ENCODE peak calls at places on chromosomes 7 and 10, in five cellular contexts. Y, C, Q, H and M are unnamed samples. For H3K4me1, the result is how much of the 10 kb centered on the place peaks cover.

GRCh38 chr10:20004087-20004523 is 187.9 kb downstream of the PLXDC2 start:
- DNase-seq in Q (no peak), H (peak), C (peak), Y (no peak), M (peak)

GRCh38 chr7:158328376-158329013 is 259.1 kb downstream of the PTPRN2 start:
- DNase-seq in Q (no peak), Y (no peak), H (no peak), C (no peak), M (peak)

GRCh38 chr7:41993173-41993867 is 243.7 kb downstream of the GLI3 start:
- DNase-seq in Q (peak), Y (no peak), C (no peak), H (no peak), M (no peak)

GRCh38 chr10:110919971-110920881 is 822 bp downstream of the SHOC2 start:
- DNase-seq in H (peak), Y (no peak), C (peak), Q (peak), M (no peak)

GRCh38 chr7:41711283-41712064 is 8.6 kb upstream of the INHBA start:
- DNase-seq in C (no peak), Y (no peak), H (no peak), Q (peak), M (no peak)

GRCh38 chr7:120273476-120273975 is 551 bp downstream of the KCND2 start:
- DNase-seq in Q (peak), C (no peak), H (peak), Y (no peak), M (no peak)

GRCh38 chr10:7610651-7611389 is 55.9 kb downstream of the ITIH5 start:
- DNase-seq in H (no peak), C (peak), Y (peak), Q (peak), M (no peak)

GRCh38 chr10:91712315-91712714 is 79.4 kb upstream of the PPP1R3C start:
- DNase-seq in Q (no peak), C (no peak), H (no peak), Y (no peak), M (no peak)

GRCh38 chr10:125521721-125522680 is 161.0 kb downstream of the TEX36 start:
- DNase-seq in C (no peak), H (no peak), Y (peak), Q (peak), M (no peak)

GRCh38 chr10:44809652-44810051 is 101.5 kb upstream of the TMEM72 start:
- DNase-seq in Y (no peak), Q (no peak), C (no peak), H (no peak), M (no peak)

GRCh38 chr7:42372498-42372897 is 135.5 kb upstream of the GLI3 start:
- DNase-seq in Y (no peak), Q (no peak), C (no peak), H (no peak), M (no peak)

GRCh38 chr10:93422121-93422520 is 60.0 kb downstream of the MYOF start:
- DNase-seq in Y (no peak), H (no peak), C (no peak), Q (no peak), M (no peak)
- TF ChIP-seq CTCF in Y (no peak), H (no peak), C (no peak), Q (no peak), M (no peak)

DNA sequence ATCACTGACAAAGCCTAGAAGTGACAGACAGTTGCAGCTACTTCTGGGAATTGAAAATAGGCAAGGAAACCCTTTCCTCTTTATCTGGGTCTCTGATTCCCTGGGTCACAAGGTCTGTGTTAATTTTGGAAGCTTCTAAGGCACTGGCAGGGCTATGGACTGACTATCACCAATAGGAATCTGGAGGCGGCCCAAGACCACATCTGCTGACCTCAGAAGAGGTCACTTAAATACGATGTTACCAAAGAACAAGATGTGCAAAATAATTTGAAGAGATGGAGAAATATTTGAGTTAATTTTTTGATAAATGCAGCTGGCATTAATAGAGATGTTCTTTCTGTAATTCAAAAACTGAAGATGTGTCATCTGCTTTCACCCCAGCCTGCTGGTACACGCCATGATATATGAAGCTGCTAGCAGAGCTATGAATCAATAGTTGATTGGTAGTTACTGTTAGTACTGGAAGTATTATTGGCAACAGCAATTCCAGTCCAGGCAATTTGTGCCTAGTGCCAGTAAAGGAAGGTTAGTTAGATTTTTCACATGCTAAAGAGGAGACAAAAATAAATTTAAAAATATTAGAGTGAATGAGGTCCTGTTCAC is 5.5 kb upstream of the STEAP4 start:
- DNase-seq in H (no peak), C (peak), Q (peak), Y (no peak), M (no peak)
- H3K4me1 ChIP-seq in H (under half), C (under half), Q (under half), Y (under half), M (under half)

DNA sequence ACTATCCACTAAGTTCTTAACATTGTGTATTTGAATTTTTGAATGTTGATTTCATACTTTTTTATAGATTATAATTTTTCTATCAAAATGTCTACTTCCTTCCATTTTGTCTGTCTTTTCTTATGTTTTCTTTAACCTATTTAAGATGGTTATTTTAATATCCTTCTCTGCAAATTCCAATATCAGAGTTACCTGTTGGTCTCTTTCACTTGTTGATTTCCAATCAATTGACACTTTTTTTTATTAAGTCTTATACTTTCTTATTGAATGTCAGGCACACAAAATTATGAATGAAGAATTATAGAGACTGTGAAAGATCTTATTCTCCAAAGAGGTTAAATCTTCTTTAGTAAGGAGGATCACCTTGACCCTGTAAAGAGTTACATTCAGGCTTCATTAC is 448.3 kb upstream of the NRG3 start:
- DNase-seq in H (no peak), Y (no peak), C (no peak), Q (no peak), M (no peak)
- TF ChIP-seq CTCF in H (no peak), Y (no peak), C (no peak), Q (no peak), M (no peak)

GRCh38 chr7:47720907-47721244 is 139.0 kb upstream of the TNS3 start:
- DNase-seq in H (no peak), C (no peak), Q (no peak), Y (no peak), M (no peak)

GRCh38 chr7:47721670-47722069 is 139.8 kb upstream of the TNS3 start:
- DNase-seq in Y (no peak), C (no peak), H (no peak), Q (no peak), M (no peak)

GRCh38 chr7:47722126-47722525 is 140.2 kb upstream of the TNS3 start:
- DNase-seq in Y (no peak), Q (no peak), C (no peak), H (no peak), M (no peak)

GRCh38 chr7:47720141-47720906 is 138.4 kb upstream of the TNS3 start:
- DNase-seq in C (peak), Q (no peak), H (no peak), Y (no peak), M (no peak)

GRCh38 chr7:47719675-47720074 is 137.8 kb upstream of the TNS3 start:
- DNase-seq in H (no peak), C (no peak), Q (no peak), Y (no peak), M (no peak)
- H3K4me1 ChIP-seq in H (under half), C (under half), Q (under half), Y (under half), M (under half)

GRCh38 chr7:25820432-25821040 is 331.5 kb upstream of the NFE2L3 start:
- DNase-seq in Y (peak), H (no peak), C (no peak), Q (no peak), M (no peak)
- TF ChIP-seq CTCF in Y (peak), H (peak), C (peak), Q (no peak), M (no peak)

GRCh38 chr10:131676971-131677421 is 223.8 kb upstream of the PPP2R2D start:
- DNase-seq in Q (no peak), H (peak), Y (no peak), C (no peak), M (no peak)
- H3K4me1 ChIP-seq in Q (under half), H (under half), Y (under half), C (under half), M (under half)